ENCODE peak calls at places on chromosome 3, in four cellular contexts. One of them, this sample, is unnamed.

GRCh38 chr3:23959147-23959900 is 14.2 kb downstream of the NR1D2 start:
- DNase-seq in CD4-positive, CD25-positive, alpha-beta regulatory T cell: no peak
- DNase-seq in activated gamma-delta T cell: no peak
- DNase-seq in stomach: no peak
- DNase-seq in this sample: no peak

GRCh38 chr3:75692061-75692460 is 27.9 kb downstream of the FRG2C start:
- DNase-seq in activated gamma-delta T cell: no peak
- DNase-seq in stomach: no peak
- DNase-seq in CD4-positive, CD25-positive, alpha-beta regulatory T cell: no peak
- DNase-seq in this sample: no peak

GRCh38 chr3:127053450-127053849 is 70.5 kb downstream of the PLXNA1 start:
- DNase-seq in CD4-positive, CD25-positive, alpha-beta regulatory T cell: no peak
- DNase-seq in stomach: no peak
- DNase-seq in activated gamma-delta T cell: no peak
- DNase-seq in this sample: no peak

GRCh38 chr3:77259701-77260100 is 219.8 kb downstream of the ROBO2 start:
- DNase-seq in stomach: no peak
- DNase-seq in CD4-positive, CD25-positive, alpha-beta regulatory T cell: no peak
- DNase-seq in activated gamma-delta T cell: no peak
- DNase-seq in this sample: peak

GRCh38 chr3:10556312-10556711 is 50.9 kb upstream of the ATP2B2 start:
- DNase-seq in activated gamma-delta T cell: no peak
- DNase-seq in stomach: no peak
- DNase-seq in CD4-positive, CD25-positive, alpha-beta regulatory T cell: no peak
- DNase-seq in this sample: no peak

GRCh38 chr3:147699175-147699838 is 290.1 kb downstream of the ZIC1 start:
- DNase-seq in activated gamma-delta T cell: no peak
- DNase-seq in stomach: no peak
- DNase-seq in CD4-positive, CD25-positive, alpha-beta regulatory T cell: no peak
- DNase-seq in this sample: no peak

GRCh38 chr3:16073218-16073617 is 101.3 kb upstream of the GALNT15 start:
- DNase-seq in stomach: no peak
- DNase-seq in activated gamma-delta T cell: no peak
- DNase-seq in CD4-positive, CD25-positive, alpha-beta regulatory T cell: no peak
- DNase-seq in this sample: no peak

GRCh38 chr3:188937389-188937788 is 234.4 kb upstream of the TPRG1 start:
- DNase-seq in stomach: no peak
- DNase-seq in activated gamma-delta T cell: no peak
- DNase-seq in CD4-positive, CD25-positive, alpha-beta regulatory T cell: no peak
- DNase-seq in this sample: no peak